ENCODE peak calls at places on chromosomes 4 and X, in nine cellular contexts. C is H9, V is MM.1S, S is endothelial cell of umbilical vein, I is PC-3, M is astrocyte, E is mammary epithelial cell, H is fibroblast of lung, N is hepatocyte. D is an unnamed sample.

GRCh38 chrX:55731826-55732225 is 14.3 kb downstream of the RRAGB start:
- DNase-seq in C (no peak), V (no peak), S (no peak), I (no peak), M (no peak), E (no peak), H (peak; percentile 0), N (no peak), D (no peak)

GRCh38 chr4:92236907-92237306 is 66.9 kb upstream of the GRID2 start:
- DNase-seq in C (no peak), V (no peak), S (no peak), I (peak; percentile 22), M (peak; percentile 75), E (peak; percentile 35), H (peak; percentile 71), N (no peak), D (no peak)

GRCh38 chrX:13080128-13080795 is 35.8 kb upstream of the FAM9C start:
- DNase-seq in C (no peak), V (no peak), S (no peak), I (no peak), M (no peak), E (no peak), H (no peak), N (no peak), D (no peak)

GRCh38 chr4:99324978-99325377 is 3.8 kb upstream of the ADH1B start:
- DNase-seq in C (no peak), V (no peak), S (no peak), I (no peak), M (peak; percentile 2), E (no peak), H (peak; percentile 98), N (peak; percentile 26), D (peak; percentile 2)

GRCh38 chr4:146336413-146336807 is 122.1 kb downstream of the REELD1 start:
- DNase-seq in C (no peak), V (no peak), S (peak; percentile 67), I (peak; percentile 67), M (peak; percentile 29), E (no peak), H (peak; percentile 11), N (no peak), D (no peak)

GRCh38 chrX:111039606-111040005 is 56.4 kb upstream of the PAK3 start:
- DNase-seq in C (peak; percentile 32), V (no peak), S (no peak), I (peak; percentile 28), M (no peak), E (peak; percentile 29), H (no peak), N (no peak), D (peak; percentile 2)

GRCh38 chr4:183140911-183141320 is 41.9 kb downstream of the WWC2 start:
- DNase-seq in C (no peak), V (no peak), S (peak; percentile 26), I (no peak), M (peak; percentile 99), E (peak; percentile 61), H (no peak), N (no peak), D (no peak)

GRCh38 chr4:51853027-51853682 is 10.2 kb downstream of the DCUN1D4 start:
- DNase-seq in C (no peak), V (no peak), S (peak; percentile 6), I (no peak), M (peak; percentile 18), E (no peak), H (no peak), N (peak; percentile 67), D (peak; percentile 42)

GRCh38 chr4:142598132-142598531 is 248.0 kb downstream of the INPP4B start:
- DNase-seq in C (no peak), V (no peak), S (no peak), I (no peak), M (no peak), E (peak; percentile 12), H (no peak), N (no peak), D (no peak)

GRCh38 chrX:31609130-31609529 is 537.3 kb upstream of the FTHL17 start:
- DNase-seq in C (no peak), V (no peak), S (peak; percentile 12), I (peak; percentile 1), M (peak; percentile 79), E (peak; percentile 85), H (peak; percentile 87), N (peak; percentile 19), D (no peak)

DNA sequence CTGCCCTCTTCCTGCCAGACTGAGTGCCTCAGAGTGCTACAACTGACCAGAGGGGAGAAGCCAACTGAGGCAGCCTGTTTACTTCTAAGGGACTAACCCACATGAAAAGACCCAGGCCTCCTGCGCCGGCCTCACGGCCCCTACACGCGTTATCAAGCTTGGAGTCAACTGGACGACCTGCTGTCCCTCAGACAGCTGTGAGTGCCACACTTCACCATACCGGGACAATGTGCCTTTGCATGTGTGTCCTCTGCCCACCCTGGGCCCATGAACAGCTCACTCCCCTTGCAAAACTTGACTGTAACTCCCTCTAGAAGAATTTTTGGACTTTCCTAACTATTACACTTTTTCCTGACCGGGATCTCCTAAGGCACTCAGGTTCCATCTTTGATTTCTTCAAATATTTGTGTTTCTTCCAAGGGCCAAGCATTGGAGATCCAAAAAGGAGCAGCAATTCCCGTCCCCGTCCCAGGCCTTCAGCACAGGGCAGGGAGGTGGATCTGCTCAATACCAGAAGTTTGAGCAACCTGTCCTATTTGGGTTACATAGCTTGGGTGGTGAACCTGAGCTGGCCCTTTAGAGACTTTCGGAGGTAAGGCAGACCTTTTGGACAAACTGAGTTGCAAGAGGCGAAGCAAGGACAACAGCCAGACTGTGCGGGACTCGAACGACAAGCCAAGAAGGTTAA is 1.7 kb downstream of the NOP14 start:
- DNase-seq in C (peak; percentile 37), V (no peak), S (no peak), I (no peak), M (no peak), E (no peak), H (no peak), N (no peak), D (peak; percentile 16)
- H3K79me2 ChIP-seq in C (no peaks in the 10 kb centered on the region), V (peaks cover 55% of the 10 kb centered on the region), S (peaks cover 55% of the 10 kb centered on the region), I (peaks cover 62% of the 10 kb centered on the region), M (peaks cover 71% of the 10 kb centered on the region), E (peaks cover 67% of the 10 kb centered on the region), H (peaks cover 49% of the 10 kb centered on the region), N (peaks cover 67% of the 10 kb centered on the region), D (peaks cover 56% of the 10 kb centered on the region)

GRCh38 chr4:81607947-81608346 is 136.2 kb upstream of the RASGEF1B start:
- DNase-seq in C (no peak), V (no peak), S (no peak), I (peak; percentile 65), M (no peak), E (peak; percentile 61), H (no peak), N (no peak), D (no peak)
- TF ChIP-seq CTCF in C (no peak), V (no peak), S (no peak), I (no peak), M (no peak), E (no peak), H (no peak), N (no peak), D (no peak)

GRCh38 chr4:36236159-36236558 is 8.2 kb downstream of the ARAP2 start:
- DNase-seq in C (no peak), V (no peak), S (no peak), I (no peak), M (no peak), E (no peak), H (no peak), N (no peak), D (no peak)
- H3K79me2 ChIP-seq in C (no peaks in the 10 kb centered on the region), V (peaks cover 53% of the 10 kb centered on the region), S (no peaks in the 10 kb centered on the region), I (peaks cover 37% of the 10 kb centered on the region), M (peaks cover 16% of the 10 kb centered on the region), E (peaks cover 87% of the 10 kb centered on the region), H (no peaks in the 10 kb centered on the region), N (peaks cover 53% of the 10 kb centered on the region), D (no peaks in the 10 kb centered on the region)

DNA sequence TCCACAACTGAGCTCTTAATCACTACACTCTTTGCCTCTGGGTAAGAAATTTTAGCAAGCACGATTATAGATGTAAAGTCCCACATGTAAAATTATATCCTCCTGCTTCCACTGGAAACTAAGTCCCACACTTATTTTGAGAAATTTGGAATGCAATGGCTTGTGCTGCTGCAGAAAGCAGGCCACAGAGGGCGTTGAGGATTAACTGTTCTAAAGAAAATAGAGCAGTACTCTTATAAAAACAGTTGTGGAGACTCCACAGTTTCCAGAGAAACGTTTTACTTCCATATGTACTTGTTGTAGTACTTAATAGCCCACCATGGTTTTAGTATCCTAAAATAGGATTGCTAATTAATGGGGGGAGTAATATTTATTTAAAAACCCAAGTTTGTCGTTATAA is 1.7 kb upstream of the CENPC start:
- DNase-seq in C (no peak), V (no peak), S (no peak), I (no peak), M (no peak), E (no peak), H (no peak), N (peak; percentile 15), D (no peak)
- TF ChIP-seq CTCF in C (no peak), V (no peak), S (no peak), I (no peak), M (no peak), E (no peak), H (no peak), N (no peak), D (no peak)

GRCh38 chr4:1251773-1252066 is 2.8 kb upstream of the CTBP1 start:
- DNase-seq in C (no peak), V (no peak), S (no peak), I (no peak), M (no peak), E (no peak), H (no peak), N (no peak), D (no peak)
- H3K79me2 ChIP-seq in C (peaks cover 8% of the 10 kb centered on the region), V (peaks cover 22% of the 10 kb centered on the region), S (peaks cover 21% of the 10 kb centered on the region), I (peaks cover 25% of the 10 kb centered on the region), M (peaks cover 32% of the 10 kb centered on the region), E (peaks cover 28% of the 10 kb centered on the region), H (peaks cover 22% of the 10 kb centered on the region), N (peaks cover 27% of the 10 kb centered on the region), D (peaks cover 13% of the 10 kb centered on the region)

DNA sequence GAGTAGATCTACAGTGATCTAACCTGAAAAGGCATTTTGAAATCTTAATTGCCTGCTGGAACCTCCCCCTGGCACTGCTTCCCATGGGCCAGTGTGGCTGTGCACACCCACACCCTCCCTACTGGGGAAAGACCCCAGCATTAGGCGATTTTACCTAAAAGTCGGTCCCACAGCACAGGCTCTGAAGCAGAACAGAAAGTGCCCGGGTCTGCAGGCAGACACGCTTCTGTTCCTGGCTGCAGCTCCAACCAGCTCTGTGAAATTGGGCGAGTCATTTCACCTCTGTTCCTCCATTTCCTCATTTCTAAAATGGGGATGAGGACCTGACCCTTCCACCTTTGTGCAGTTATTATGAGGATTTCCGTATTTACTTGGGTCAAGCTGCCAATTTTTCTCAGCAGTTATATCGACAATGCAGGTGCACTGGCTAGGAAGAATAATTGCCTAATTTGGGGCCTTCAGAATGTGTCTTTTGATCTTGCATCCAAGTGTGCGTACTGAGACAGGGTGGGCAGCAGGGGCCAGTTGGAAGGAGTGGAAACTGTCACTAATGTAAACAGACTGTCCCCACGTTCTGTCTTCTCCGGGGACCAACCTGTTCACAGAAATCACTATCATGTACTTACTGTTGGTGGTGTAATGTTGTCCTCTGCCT is 7.1 kb downstream of the KLF3 start:
- DNase-seq in C (no peak), V (no peak), S (peak; percentile 51), I (peak; percentile 33), M (no peak), E (no peak), H (no peak), N (no peak), D (no peak)
- TF ChIP-seq CTCF in C (no peak), V (no peak), S (no peak), I (no peak), M (no peak), E (no peak), H (no peak), N (no peak), D (no peak)

D was measured in GM23338.